ENCODE peak calls at places on chromosomes 6 and 20, in seven cellular contexts. T is trophoblast cell, S is IMR-90, E is mesendoderm, X is neuronal stem cell, B is H1, G is H9. W is an unnamed sample.

GRCh38 chr20:64258071-64258823 is 2.7 kb downstream of the PCMTD2 start:
- DNase-seq in E (no peak), S (no peak), G (no peak), B (peak; percentile 7), T (no peak), X (no peak), W (no peak)

GRCh38 chr6:14547284-14548001 is 429.9 kb downstream of the CD83 start:
- DNase-seq in X (no peak), E (no peak), T (no peak), G (no peak), S (no peak), B (no peak), W (no peak)

GRCh38 chr20:34283844-34284243 is 19.3 kb downstream of the AHCY start:
- DNase-seq in S (no peak), E (no peak), B (no peak), T (no peak), X (no peak), G (no peak), W (no peak)

GRCh38 chr20:17558154-17558940 is 11.5 kb upstream of the DSTN start:
- DNase-seq in B (peak; percentile 45), X (no peak), G (peak; percentile 68), T (peak; percentile 56), S (peak; percentile 91), E (peak; percentile 89), W (peak; percentile 99)

GRCh38 chr6:169397684-169398083 is 144.0 kb upstream of the THBS2 start:
- DNase-seq in G (no peak), T (no peak), B (no peak), E (no peak), S (no peak), X (no peak), W (no peak)

GRCh38 chr20:32522775-32523612 is 62.1 kb downstream of the NOL4L start:
- DNase-seq in E (no peak), S (peak; percentile 55), B (no peak), T (no peak), G (no peak), X (no peak), W (no peak)

GRCh38 chr6:119110601-119111548 is 32.4 kb upstream of the FAM184A start:
- DNase-seq in X (peak; percentile 21), T (peak; percentile 63), S (peak; percentile 56), B (no peak), E (peak; percentile 69), G (no peak), W (peak; percentile 66)

GRCh38 chr6:49423817-49424216 is 39.2 kb downstream of the MMUT start:
- DNase-seq in X (no peak), E (peak; percentile 5), S (no peak), T (no peak), B (no peak), G (no peak), W (no peak)

GRCh38 chr6:30544666-30545272 is 11.5 kb downstream of the GNL1 start:
- DNase-seq in S (peak; percentile 79), B (no peak), X (peak; percentile 35), E (peak; percentile 70), T (peak; percentile 43), G (no peak), W (peak; percentile 82)

GRCh38 chr6:36067374-36068011 is 39.9 kb downstream of the MAPK14 start:
- DNase-seq in X (no peak), E (no peak), S (peak; percentile 49), B (no peak), G (no peak), T (no peak), W (peak; percentile 54)

GRCh38 chr6:73121421-73121993 is 103.8 kb downstream of the KHDC1L start:
- DNase-seq in B (no peak), E (peak; percentile 54), G (no peak), T (peak; percentile 41), S (peak; percentile 60), X (no peak), W (peak; percentile 45)

GRCh38 chr20:17849901-17850673 is 118.5 kb downstream of the SNX5 start:
- DNase-seq in E (no peak), T (peak; percentile 97), G (no peak), S (peak; percentile 99), X (no peak), B (no peak), W (peak; percentile 99)

GRCh38 chr6:135576055-135576454 is 78.5 kb upstream of the AHI1 start:
- DNase-seq in S (peak; percentile 80), E (no peak), B (no peak), G (no peak), X (no peak), T (no peak), W (no peak)

GRCh38 chr20:1652104-1652503 is 5.5 kb downstream of the SIRPG start:
- DNase-seq in T (no peak), G (no peak), E (no peak), B (peak; percentile 2), X (no peak), S (no peak), W (no peak)

GRCh38 chr20:59630526-59630925 is 26.2 kb downstream of the PHACTR3 start:
- DNase-seq in E (no peak), X (no peak), G (no peak), B (no peak), T (no peak), S (no peak), W (no peak)

GRCh38 chr20:51569815-51570741 is 27.6 kb upstream of the NFATC2 start:
- DNase-seq in E (no peak), T (no peak), B (no peak), X (no peak), G (no peak), S (no peak), W (peak; percentile 41)

GRCh38 chr6:158018851-158019361 is 37.2 kb downstream of the SYNJ2 start:
- DNase-seq in S (peak; percentile 85), X (no peak), E (no peak), B (no peak), T (peak; percentile 69), G (no peak), W (peak; percentile 94)

GRCh38 chr6:89792881-89793280 is 26.7 kb downstream of the MDN1 start:
- DNase-seq in X (no peak), B (no peak), S (peak; percentile 16), G (peak; percentile 45), T (peak; percentile 47), E (peak; percentile 83), W (peak; percentile 44)

DNA sequence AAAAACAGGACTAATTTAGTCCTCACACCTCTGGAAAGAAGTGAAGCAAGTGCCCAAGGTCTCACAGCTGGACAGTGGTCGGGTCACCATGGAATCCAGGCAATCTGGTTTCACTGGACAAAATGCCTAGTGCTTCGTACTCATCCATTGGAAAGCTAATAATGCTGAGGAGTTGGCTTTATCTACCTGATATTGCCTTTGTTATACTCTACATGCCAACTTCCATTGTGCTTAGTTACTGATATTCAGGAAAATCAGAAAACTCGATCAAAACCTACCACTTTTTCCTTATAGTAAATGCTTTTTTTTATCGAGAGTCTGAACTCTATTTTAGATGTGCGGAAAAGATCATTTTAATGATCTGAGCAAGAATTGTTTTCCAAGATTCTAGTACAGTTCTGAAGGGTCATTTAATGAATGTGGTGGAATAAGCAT is 966 bp downstream of the CFAP206 start:
- DNase-seq in S (no peak), T (peak; percentile 86), X (no peak), B (no peak), E (no peak), G (no peak), W (no peak)
- H4K8ac ChIP-seq in S (peak overlapping the region; percentile 87), T (peak overlapping the region; percentile 97), X (no peak overlapping the region), B (no peak overlapping the region), E (no peak overlapping the region), G (peak overlapping the region; percentile 69), W (peak overlapping the region; percentile 95)

DNA sequence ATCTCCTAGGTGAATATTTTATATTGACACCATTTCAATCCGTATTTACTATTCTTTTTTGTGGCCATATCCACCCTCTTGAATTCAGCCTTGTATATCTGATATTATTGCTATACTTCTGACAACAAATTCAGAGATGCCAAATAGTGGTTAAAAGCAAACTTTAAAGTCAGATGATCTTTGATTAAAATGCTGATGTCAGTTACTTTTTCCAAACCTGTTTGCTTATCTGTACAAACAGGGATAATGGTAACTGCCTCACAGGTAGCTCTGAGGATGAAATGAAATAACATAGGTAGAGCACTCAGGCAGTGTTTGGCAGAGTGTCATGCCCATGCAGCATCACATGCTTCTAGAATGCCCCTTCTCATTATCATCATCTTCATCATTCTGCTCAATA is 19.2 kb downstream of the PPIL6 start:
- DNase-seq in E (no peak), G (no peak), X (no peak), B (no peak), S (no peak), T (no peak), W (no peak)
- H3K4me2 ChIP-seq in E (no peak overlapping the region), G (no peak overlapping the region), X (no peak overlapping the region), B (no peak overlapping the region), S (no peak overlapping the region), T (no peak overlapping the region), W (no peak overlapping the region)

GRCh38 chr6:156053626-156054025 is 598.0 kb upstream of the NOX3 start:
- DNase-seq in E (no peak), T (no peak), G (no peak), B (no peak), X (no peak), S (no peak), W (no peak)

GRCh38 chr6:156058356-156058755 is 602.7 kb upstream of the NOX3 start:
- DNase-seq in T (no peak), G (no peak), E (no peak), X (no peak), B (no peak), S (no peak), W (no peak)

GRCh38 chr6:156060013-156060412 is 604.4 kb upstream of the NOX3 start:
- DNase-seq in X (no peak), T (no peak), B (no peak), E (no peak), S (no peak), G (no peak), W (no peak)

GRCh38 chr6:156057869-156058268 is 602.2 kb upstream of the NOX3 start:
- DNase-seq in X (no peak), S (no peak), T (no peak), E (no peak), G (no peak), B (no peak), W (peak; percentile 10)

GRCh38 chr6:156056085-156056484 is 600.4 kb upstream of the NOX3 start:
- DNase-seq in T (no peak), G (no peak), X (no peak), B (no peak), E (no peak), S (no peak), W (no peak)
- H4K8ac ChIP-seq in T (no peak overlapping the region), G (no peak overlapping the region), X (no peak overlapping the region), B (no peak overlapping the region), E (no peak overlapping the region), S (no peak overlapping the region), W (no peak overlapping the region)

GRCh38 chr6:80530096-80530495 is 423.6 kb downstream of the BCKDHB start:
- DNase-seq in E (no peak), S (no peak), G (no peak), X (no peak), B (no peak), T (no peak), W (no peak)

GRCh38 chr6:80531676-80532619 is 425.5 kb downstream of the BCKDHB start:
- DNase-seq in T (no peak), S (peak; percentile 31), X (no peak), E (no peak), G (no peak), B (no peak), W (no peak)

GRCh38 chr6:80528115-80528514 is 421.6 kb downstream of the BCKDHB start:
- DNase-seq in G (no peak), S (peak; percentile 25), X (no peak), B (no peak), T (no peak), E (peak; percentile 20), W (peak; percentile 79)

GRCh38 chr6:80523531-80523970 is 417.1 kb downstream of the BCKDHB start:
- DNase-seq in B (peak; percentile 74), T (no peak), G (peak; percentile 90), X (peak; percentile 26), E (peak; percentile 83), S (peak; percentile 52), W (peak; percentile 79)

GRCh38 chr6:80527552-80528052 is 421.1 kb downstream of the BCKDHB start:
- DNase-seq in S (peak; percentile 17), T (no peak), E (peak; percentile 19), B (no peak), G (no peak), X (no peak), W (peak; percentile 86)
- H3K4me2 ChIP-seq in S (no peak overlapping the region), T (no peak overlapping the region), E (no peak overlapping the region), B (no peak overlapping the region), G (no peak overlapping the region), X (no peak overlapping the region), W (no peak overlapping the region)